ENCODE peak calls at places on chromosome 6, in ten cellular contexts. K is stimulated activated CD8-positive, alpha-beta memory T cell treated with anti-CD3 and anti-CD28 coated beads, Interleukin-2, amount 100 ng/mL, for 1 hour; N is LoVo; I is Right ventricle myocardium superior; Q is GM19239; O is naive thymus-derived CD8-positive, alpha-beta T cell; P is activated gamma-delta T cell treated with Interleukin-2 at 50 U/mL for 16 hours; J is left ventricle myocardium superior; A is NCI-H1105; W is H4. Y is an unnamed sample.
A peak's percentile ranks its signal among the peaks of the same experiment; 100 is the strongest.

GRCh38 chr6:122621638-122622037 is 11.4 kb downstream of the PKIB start:
- DNase-seq in K (no peak), N (no peak), I (no peak), Q (no peak), O (no peak), P (no peak), J (no peak), A (no peak), W (no peak), Y (no peak)

GRCh38 chr6:39327516-39327915 is 5.0 kb upstream of the KCNK16 start:
- DNase-seq in K (no peak), N (no peak), I (no peak), Q (no peak), O (no peak), P (no peak), J (no peak), A (no peak), W (no peak), Y (no peak)

GRCh38 chr6:31293343-31293742 is 21.5 kb upstream of the HLA-C start:
- DNase-seq in K (no peak), N (peak; percentile 33), I (no peak), Q (no peak), O (no peak), P (no peak), J (no peak), A (no peak), W (no peak), Y (no peak)

GRCh38 chr6:14452567-14453527 is 335.3 kb downstream of the CD83 start:
- DNase-seq in K (no peak), N (no peak), I (no peak), Q (peak; percentile 25), O (peak; percentile 68), P (peak; percentile 39), J (no peak), A (no peak), W (peak; percentile 30), Y (no peak)

GRCh38 chr6:49328051-49328450 is 135.0 kb downstream of the MMUT start:
- DNase-seq in K (no peak), N (no peak), I (no peak), Q (no peak), O (no peak), P (no peak), J (no peak), A (no peak), W (no peak), Y (no peak)

GRCh38 chr6:3022765-3023662 is 23.3 kb downstream of the NQO2 start:
- DNase-seq in K (peak; percentile 22), N (no peak), I (peak; percentile 67), Q (no peak), O (no peak), P (peak; percentile 30), J (peak; percentile 60), A (no peak), W (no peak), Y (no peak)

GRCh38 chr6:33633462-33634158 is 12.5 kb downstream of the ITPR3 start:
- DNase-seq in K (peak; percentile 17), N (peak; percentile 78), I (peak; percentile 83), Q (peak; percentile 90), O (peak; percentile 71), P (peak; percentile 41), J (peak; percentile 85), A (peak; percentile 27), W (no peak), Y (peak; percentile 78)

GRCh38 chr6:1872649-1873131 is 263.0 kb downstream of the FOXC1 start:
- DNase-seq in K (no peak), N (no peak), I (peak; percentile 47), Q (no peak), O (no peak), P (no peak), J (no peak), A (peak; percentile 95), W (peak; percentile 74), Y (no peak)

Y was measured in 8988T.